ENCODE peak calls at places on chromosome 12, in nine cellular contexts. D, X, O, J, Z, F, N, M and T are unnamed samples.

GRCh38 chr12:21843795-21844194 is 69.3 kb upstream of the KCNJ8 start:
- DNase-seq in J (no peak), F (no peak), X (no peak), N (no peak), O (no peak), Z (no peak), D (no peak), M (no peak), T (no peak)

GRCh38 chr12:72270246-72270645 is 1.9 kb upstream of the TRHDE start:
- DNase-seq in F (no peak), J (no peak), Z (no peak), X (no peak), O (no peak), N (no peak), M (no peak), D (no peak), T (no peak)

GRCh38 chr12:19129486-19130223 is at the start of gene PLEKHA5:
- DNase-seq in M (no peak), F (peak), X (peak), O (peak), J (peak), N (peak), D (peak), Z (peak), T (peak)

GRCh38 chr12:74418573-74418972 is 119.1 kb upstream of the ATXN7L3B start:
- DNase-seq in Z (no peak), D (no peak), J (no peak), N (no peak), M (no peak), F (no peak), O (no peak), X (no peak), T (no peak)

GRCh38 chr12:53098354-53098981 is 1.0 kb downstream of the IGFBP6 start:
- DNase-seq in X (no peak), F (no peak), J (no peak), M (no peak), O (peak), D (no peak), Z (peak), N (peak), T (no peak)

GRCh38 chr12:50564240-50564947 is 59.6 kb downstream of the DIP2B start:
- DNase-seq in D (no peak), J (no peak), N (no peak), O (no peak), Z (no peak), X (no peak), M (no peak), F (no peak), T (no peak)

GRCh38 chr12:49279706-49280159 is 14.9 kb downstream of the TUBA1C start:
- DNase-seq in D (no peak), N (no peak), M (no peak), F (no peak), J (no peak), X (no peak), Z (no peak), O (no peak), T (no peak)

GRCh38 chr12:26614217-26614616 is 218.8 kb downstream of the ITPR2 start:
- DNase-seq in O (no peak), D (no peak), J (peak), Z (no peak), X (no peak), M (no peak), F (peak), N (peak), T (no peak)

GRCh38 chr12:91239497-91239896 is 56.9 kb upstream of the DCN start:
- DNase-seq in O (no peak), Z (no peak), M (no peak), N (no peak), X (no peak), F (no peak), D (no peak), J (no peak), T (no peak)

GRCh38 chr12:22101749-22102243 is 55.8 kb downstream of the CMAS start:
- DNase-seq in M (peak), N (no peak), Z (no peak), F (no peak), D (no peak), X (no peak), O (no peak), J (no peak), T (no peak)

GRCh38 chr12:19440019-19440858 is 947 bp downstream of the AEBP2 start:
- DNase-seq in X (peak), D (peak), O (peak), N (peak), Z (peak), F (peak), M (no peak), J (peak), T (no peak)

GRCh38 chr12:6199531-6200265 is 502 bp upstream of the CD9 start:
- DNase-seq in M (no peak), O (no peak), X (peak), D (no peak), F (no peak), J (no peak), N (peak), Z (peak), T (no peak)

GRCh38 chr12:124848621-124849380 is 14.9 kb downstream of the SCARB1 start:
- DNase-seq in O (no peak), X (no peak), M (no peak), N (no peak), F (no peak), D (no peak), J (no peak), Z (no peak), T (no peak)

GRCh38 chr12:82740129-82741000 is 53.7 kb downstream of the TMTC2 start:
- DNase-seq in N (no peak), F (no peak), M (no peak), Z (no peak), X (no peak), O (no peak), J (no peak), D (no peak), T (no peak)

GRCh38 chr12:9754984-9755383 is 5.7 kb downstream of the CD69 start:
- DNase-seq in O (no peak), Z (no peak), F (no peak), M (no peak), N (no peak), D (no peak), J (no peak), X (no peak), T (no peak)

GRCh38 chr12:25151476-25151875 is 43.5 kb downstream of the DNAI7 start:
- DNase-seq in X (no peak), M (peak), O (peak), J (peak), N (no peak), D (no peak), F (no peak), Z (peak), T (no peak)

GRCh38 chr12:95815635-95816212 is 25.2 kb upstream of the NTN4 start:
- DNase-seq in M (no peak), O (no peak), J (no peak), Z (no peak), N (peak), X (no peak), D (no peak), F (no peak), T (no peak)

GRCh38 chr12:66693901-66694513 is 15.1 kb upstream of the GRIP1 start:
- DNase-seq in M (no peak), O (no peak), D (no peak), X (no peak), F (peak), J (peak), N (peak), Z (no peak), T (no peak)

GRCh38 chr12:12356467-12356885 is 402 bp upstream of the BORCS5 start:
- DNase-seq in N (no peak), Z (no peak), J (no peak), O (no peak), D (no peak), X (no peak), M (no peak), F (no peak), T (no peak)

GRCh38 chr12:46792925-46793324 is 32.9 kb downstream of the SLC38A4 start:
- DNase-seq in M (no peak), Z (no peak), J (no peak), D (no peak), N (no peak), F (no peak), O (no peak), X (no peak), T (no peak)

GRCh38 chr12:95591731-95592130 is 40.5 kb upstream of the USP44 start:
- DNase-seq in F (no peak), Z (no peak), J (no peak), N (no peak), M (no peak), O (no peak), X (no peak), D (no peak), T (no peak)

GRCh38 chr12:43760396-43760795 is 1.6 kb downstream of the IRAK4 start:
- DNase-seq in M (no peak), F (no peak), Z (no peak), J (no peak), N (no peak), O (peak), D (no peak), X (no peak), T (no peak)

GRCh38 chr12:43761535-43761934 is 2.8 kb downstream of the IRAK4 start:
- DNase-seq in O (no peak), F (no peak), J (no peak), X (no peak), M (no peak), N (no peak), D (no peak), Z (no peak), T (no peak)

GRCh38 chr12:43758247-43758727 is 303 bp downstream of the PUS7L start:
- DNase-seq in M (no peak), Z (peak), N (no peak), O (peak), F (peak), J (peak), X (peak), D (no peak), T (no peak)

GRCh38 chr12:43762596-43762995 is 3.8 kb downstream of the IRAK4 start:
- DNase-seq in F (no peak), J (no peak), D (no peak), O (no peak), N (no peak), Z (no peak), X (no peak), M (no peak), T (no peak)

DNA sequence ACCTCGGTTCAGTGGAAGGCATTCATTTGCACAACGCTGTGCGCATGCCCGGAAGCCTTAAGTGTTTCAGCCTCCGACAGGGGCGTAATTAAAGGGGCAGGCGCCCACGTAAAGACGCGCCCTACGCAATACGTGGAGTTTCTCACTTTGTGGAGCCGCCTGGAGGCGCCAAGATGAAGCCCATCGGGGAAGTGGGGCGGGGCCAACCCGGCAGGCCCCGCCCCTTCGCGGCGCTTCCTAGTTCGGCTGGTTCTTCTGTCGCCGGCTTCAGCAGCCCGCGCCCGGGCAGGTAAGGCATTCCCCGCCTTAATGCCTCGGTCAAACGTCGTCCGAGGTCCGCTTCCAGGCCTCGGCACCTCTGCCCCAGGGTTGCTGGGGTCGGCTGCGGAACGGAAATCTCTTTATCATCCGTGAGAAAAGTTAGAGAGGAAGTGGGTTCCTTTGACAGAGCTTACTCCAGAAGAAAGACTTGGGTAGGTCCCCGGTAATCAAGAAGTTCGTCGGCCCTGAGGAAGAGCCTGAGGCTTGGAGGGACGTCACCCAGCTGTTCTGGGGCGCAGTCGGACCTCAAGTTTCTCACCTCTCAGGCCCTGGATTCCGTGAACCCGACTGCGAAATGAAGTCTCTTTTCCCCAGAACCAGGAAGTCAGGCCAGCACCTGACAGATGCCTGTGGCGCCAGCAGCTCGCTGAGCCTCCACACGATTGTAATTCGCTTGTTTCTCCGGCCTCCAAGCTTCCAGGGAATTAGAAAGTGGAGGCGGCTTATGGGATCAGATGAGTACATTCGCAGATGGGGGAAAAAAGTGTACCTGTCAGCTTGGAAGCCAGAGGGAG is at the start of the genes IRAK4 and PUS7L:
- DNase-seq in O (peak), Z (peak), N (peak), F (peak), D (peak), X (peak), M (peak), J (peak), T (peak)
- TF ChIP-seq CTCF in O (peak), Z (peak), N (peak), F (peak), D (peak), X (no peak), M (peak), J (no peak), T (peak)

DNA sequence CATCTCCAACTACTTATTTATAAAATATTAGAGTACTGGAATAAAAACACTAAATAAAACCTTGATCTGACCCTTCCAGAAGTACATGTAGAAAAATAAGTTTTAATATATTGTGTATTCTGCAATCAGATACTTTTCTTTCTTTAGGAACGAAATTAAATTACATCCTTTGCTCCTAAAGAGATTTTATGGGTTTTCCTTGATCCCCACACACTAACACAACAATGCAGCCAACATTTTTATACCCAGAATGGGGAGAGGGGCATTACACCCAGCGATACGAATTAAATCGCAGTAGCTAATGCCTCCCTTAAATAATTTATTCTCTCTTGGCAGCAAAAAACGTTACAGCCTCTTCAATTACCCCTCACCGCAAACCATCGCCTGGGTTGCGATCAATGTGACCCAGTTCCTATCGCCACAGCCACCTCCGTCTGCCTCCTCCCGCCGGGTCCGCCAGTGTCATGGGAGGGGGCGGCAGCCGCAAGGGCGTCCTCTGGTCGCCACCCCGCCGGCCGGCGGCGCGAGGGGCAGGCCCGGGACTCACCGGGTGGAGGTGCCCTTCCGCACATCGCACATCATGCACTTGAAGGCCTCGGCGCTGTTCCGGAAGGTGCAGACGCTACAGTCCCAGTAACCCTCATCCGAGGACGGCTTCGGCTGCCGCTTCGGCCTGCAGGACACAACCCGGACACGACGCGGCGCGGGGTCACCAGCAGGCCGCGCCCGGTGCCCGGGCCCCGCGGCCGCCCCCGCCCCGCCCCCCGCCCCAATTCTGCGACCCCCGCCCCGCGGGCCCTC is 796 bp downstream of the YAF2 start:
- DNase-seq in J (peak), O (peak), D (peak), N (peak), Z (peak), X (peak), F (peak), M (no peak), T (peak)
- TF ChIP-seq CTCF in J (peak), O (peak), D (peak), N (peak), Z (peak), X (no peak), F (peak), M (peak), T (peak)

DNA sequence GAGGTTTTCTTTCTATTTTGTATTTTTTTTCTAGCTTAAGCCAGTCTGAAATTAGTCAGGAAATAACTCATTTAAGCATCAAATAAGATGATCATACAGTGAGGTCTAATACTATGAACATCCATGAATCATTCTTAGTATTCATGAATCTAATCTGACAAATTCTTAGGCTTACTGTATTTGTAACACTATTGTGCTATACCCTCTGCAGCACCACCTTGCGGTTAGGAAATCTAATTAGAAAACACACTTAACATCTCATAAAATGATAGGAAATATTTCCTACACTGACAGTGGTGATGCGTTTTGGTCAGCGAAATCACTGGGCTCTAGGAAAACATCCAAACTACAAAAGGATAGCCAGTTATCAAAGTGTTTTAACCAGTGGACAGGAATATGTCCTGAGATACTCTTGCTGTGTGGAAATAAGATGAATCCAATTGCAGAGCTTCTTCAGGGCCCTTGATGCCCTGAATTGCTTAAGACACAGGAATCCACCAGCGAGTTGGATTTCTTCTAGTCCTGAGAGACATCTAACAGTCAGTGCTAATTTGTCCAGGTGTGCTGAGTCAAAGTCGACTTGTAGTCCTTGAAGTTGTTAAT is 109.3 kb upstream of the MYF6 start:
- DNase-seq in J (peak), D (no peak), M (peak), Z (no peak), O (no peak), X (no peak), N (no peak), F (no peak), T (no peak)
- TF ChIP-seq CTCF in J (peak), D (peak), M (peak), Z (no peak), O (no peak), X (no peak), N (no peak), F (peak), T (peak)

GRCh38 chr12:89040146-89040964 is 311.9 kb downstream of the DUSP6 start:
- DNase-seq in J (no peak), O (peak), N (peak), Z (no peak), M (no peak), D (no peak), F (no peak), X (no peak), T (peak)
- TF ChIP-seq CTCF in J (no peak), O (no peak), N (no peak), Z (no peak), M (no peak), D (peak), F (peak), X (no peak), T (no peak)

GRCh38 chr12:69589082-69589481 is 3.8 kb downstream of the CCT2 start:
- DNase-seq in N (no peak), M (no peak), Z (no peak), J (no peak), O (no peak), F (no peak), X (no peak), D (no peak), T (no peak)

GRCh38 chr12:69588527-69588926 is 3.3 kb downstream of the CCT2 start:
- DNase-seq in Z (no peak), M (no peak), D (no peak), J (no peak), O (no peak), F (no peak), N (no peak), X (no peak), T (no peak)

GRCh38 chr12:69583203-69583602 is 2.1 kb upstream of the CCT2 start:
- DNase-seq in Z (no peak), O (no peak), F (no peak), X (no peak), J (no peak), N (no peak), D (no peak), M (no peak), T (no peak)

GRCh38 chr12:69580074-69580473 is 5.2 kb upstream of the CCT2 start:
- DNase-seq in D (no peak), J (no peak), F (no peak), Z (no peak), N (no peak), O (no peak), M (no peak), X (no peak), T (no peak)

DNA sequence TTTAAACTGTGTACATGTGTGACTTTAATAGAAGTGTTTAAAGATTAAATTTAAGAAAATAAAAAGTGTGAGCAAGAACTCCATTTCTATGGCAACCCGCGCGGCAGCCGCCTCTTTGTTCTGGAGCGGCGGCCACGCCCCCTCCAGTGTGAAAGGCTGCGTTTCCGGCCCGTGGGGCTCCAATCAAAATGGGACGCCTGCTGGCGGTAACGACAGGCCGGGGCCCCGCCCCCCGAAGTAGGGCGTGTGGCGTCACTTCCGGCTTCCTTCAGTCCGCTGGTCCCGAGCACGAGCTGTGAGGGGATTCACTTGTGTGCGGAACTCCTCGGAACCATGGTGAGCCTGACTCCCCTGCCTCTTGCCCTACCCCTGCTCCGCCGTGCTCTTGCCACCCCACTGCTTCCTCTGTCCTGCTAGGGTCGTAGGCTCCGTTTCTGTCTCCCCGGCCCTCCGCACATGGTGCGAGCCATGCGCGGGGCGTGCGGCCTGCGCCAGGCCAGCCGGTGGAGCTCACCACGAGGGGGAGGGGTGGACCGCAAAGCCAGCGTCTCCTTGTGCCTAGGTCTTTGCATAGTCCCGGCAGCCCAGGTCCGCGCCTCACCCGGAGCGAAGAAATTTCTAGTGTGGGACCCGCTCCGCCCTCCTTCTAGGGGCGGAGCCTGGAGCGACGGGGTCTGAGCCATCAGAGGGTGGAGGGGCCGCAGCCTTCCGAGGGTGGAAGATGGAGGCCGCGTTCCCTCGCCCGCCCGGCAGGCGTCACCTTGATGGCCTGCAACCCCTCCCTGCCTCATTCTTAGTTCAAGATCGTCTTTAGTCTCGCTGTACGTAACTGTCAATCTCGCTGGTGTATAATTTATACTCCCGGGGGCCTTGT is at the start of gene CCT2:
- DNase-seq in F (peak), M (peak), Z (peak), N (peak), J (peak), D (peak), X (peak), O (peak), T (peak)
- TF ChIP-seq CTCF in F (peak), M (peak), Z (no peak), N (no peak), J (peak), D (peak), X (no peak), O (peak), T (peak)

DNA sequence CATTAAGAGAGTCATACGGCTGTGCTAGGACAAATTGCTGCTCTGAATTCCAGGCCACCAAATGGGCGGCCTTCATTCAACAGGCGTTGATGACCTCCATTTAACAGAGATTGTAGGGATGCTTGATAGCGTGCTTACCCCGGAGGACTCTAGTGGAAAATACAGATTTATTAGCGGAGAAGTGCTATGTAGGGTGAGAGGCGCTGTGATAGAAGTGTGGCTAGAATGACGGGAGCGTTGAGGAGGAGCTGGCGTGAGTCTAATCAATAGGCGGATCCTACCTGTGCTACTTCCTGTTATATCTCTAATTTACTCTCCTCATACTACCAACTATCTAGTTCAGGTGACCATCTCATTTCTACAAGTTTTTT is 665 bp downstream of the MRPS35 start:
- DNase-seq in Z (no peak), J (no peak), N (peak), M (no peak), D (no peak), F (no peak), X (no peak), O (no peak), T (no peak)
- TF ChIP-seq CTCF in Z (no peak), J (no peak), N (no peak), M (no peak), D (no peak), F (no peak), X (no peak), O (no peak), T (no peak)